ENCODE peak calls at places on chromosomes 13 and 19, in six cellular contexts. H is K562, P is GM12891, D is H1, U is GM12878, M is HepG2. J is an unnamed sample.

GRCh38 chr19:56637976-56638555 is 4.9 kb upstream of the SMIM17 start:
- DNase-seq in H (peak; percentile 66), P (peak; percentile 34), D (peak; percentile 65), U (no peak), M (peak; percentile 54), J (no peak)

GRCh38 chr19:35846038-35846668 is 6.2 kb downstream of the NPHS1 start:
- DNase-seq in H (no peak), P (no peak), D (no peak), U (no peak), M (no peak), J (no peak)

GRCh38 chr19:46629546-46630025 is 4.7 kb upstream of the PTGIR start:
- DNase-seq in H (peak; percentile 83), P (no peak), D (no peak), U (no peak), M (no peak), J (no peak)

GRCh38 chr13:110557082-110557481 is 4.4 kb downstream of the RAB20 start:
- DNase-seq in H (no peak), P (no peak), D (no peak), U (no peak), M (no peak), J (no peak)

GRCh38 chr13:34901577-34901976 is 40.5 kb upstream of the NBEA start:
- DNase-seq in H (no peak), P (no peak), D (no peak), U (no peak), M (no peak), J (no peak)

GRCh38 chr13:74098077-74098476 is 36.1 kb downstream of the KLF12 start:
- DNase-seq in H (no peak), P (no peak), D (no peak), U (no peak), M (no peak), J (no peak)

GRCh38 chr13:58202099-58202498 is 570.6 kb downstream of the PCDH17 start:
- DNase-seq in H (no peak), P (no peak), D (no peak), U (no peak), M (no peak), J (no peak)

GRCh38 chr19:36013280-36014028 is 559 bp downstream of the ALKBH6 start:
- DNase-seq in H (peak; percentile 58), P (no peak), D (no peak), U (no peak), M (no peak), J (no peak)

GRCh38 chr19:3024870-3025515 is 4.1 kb downstream of the TLE2 start:
- DNase-seq in H (no peak), P (no peak), D (no peak), U (no peak), M (no peak), J (no peak)

GRCh38 chr13:26538363-26539317 is 18.8 kb upstream of the WASF3 start:
- DNase-seq in H (no peak), P (no peak), D (no peak), U (no peak), M (no peak), J (no peak)
- TF ChIP-seq POLR2AphosphoS5 in H (no peak), P (no peak), D (no peak), U (no peak), M (no peak), J (no peak)

GRCh38 chr13:41579168-41579567 is 121.8 kb downstream of the RGCC start:
- DNase-seq in H (no peak), P (no peak), D (no peak), U (no peak), M (no peak), J (no peak)

GRCh38 chr13:41579881-41580280 is 122.5 kb downstream of the RGCC start:
- DNase-seq in H (no peak), P (no peak), D (no peak), U (no peak), M (no peak), J (no peak)

GRCh38 chr13:41581884-41582547 is 124.7 kb downstream of the RGCC start:
- DNase-seq in H (no peak), P (no peak), D (no peak), U (no peak), M (no peak), J (no peak)

GRCh38 chr13:41580345-41580744 is 123.0 kb downstream of the RGCC start:
- DNase-seq in H (no peak), P (no peak), D (no peak), U (no peak), M (no peak), J (no peak)

DNA sequence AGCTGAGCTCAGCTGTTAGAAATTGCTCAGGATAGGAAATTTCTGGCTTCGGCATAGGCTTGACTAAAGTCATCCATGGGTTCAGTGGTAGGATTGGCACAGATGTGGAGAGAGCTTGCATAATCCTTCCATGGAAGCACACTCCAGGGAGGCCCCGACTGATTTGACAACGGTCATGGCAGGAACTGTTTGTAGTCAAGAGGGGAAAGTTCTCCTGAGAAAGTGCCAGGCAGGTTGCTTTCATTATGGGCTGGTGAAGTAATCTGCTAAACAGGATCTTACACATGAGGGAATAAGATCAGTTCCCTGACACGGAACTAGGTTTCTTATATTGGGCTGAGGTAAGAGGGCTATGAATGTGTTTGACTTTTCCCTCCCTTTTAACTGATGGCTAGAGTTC is 120.1 kb downstream of the RGCC start:
- DNase-seq in H (no peak), P (no peak), D (no peak), U (no peak), M (no peak), J (no peak)
- TF ChIP-seq TAF1 in H (no peak), P (no peak), D (no peak), U (no peak), M (no peak), J (no peak)

GRCh38 chr19:29677001-29677781 is 11.9 kb downstream of the PLEKHF1 start:
- DNase-seq in H (no peak), P (no peak), D (no peak), U (no peak), M (no peak), J (no peak)

GRCh38 chr19:29676586-29676985 is 11.3 kb downstream of the PLEKHF1 start:
- DNase-seq in H (no peak), P (no peak), D (no peak), U (no peak), M (no peak), J (no peak)

GRCh38 chr19:29680447-29680846 is 15.2 kb downstream of the PLEKHF1 start:
- DNase-seq in H (no peak), P (peak; percentile 73), D (no peak), U (no peak), M (no peak), J (peak; percentile 65)

GRCh38 chr19:29679598-29680210 is 14.4 kb downstream of the PLEKHF1 start:
- DNase-seq in H (no peak), P (no peak), D (no peak), U (no peak), M (no peak), J (no peak)

GRCh38 chr19:29678484-29679106 is 13.3 kb downstream of the PLEKHF1 start:
- DNase-seq in H (peak; percentile 28), P (no peak), D (no peak), U (no peak), M (peak; percentile 22), J (no peak)
- TF ChIP-seq POLR2A in H (no peak), P (no peak), D (no peak), U (no peak), M (no peak), J (no peak)

GRCh38 chr13:43489168-43489730 is 297.5 kb downstream of the ENOX1 start:
- DNase-seq in H (no peak), P (no peak), D (no peak), U (no peak), M (no peak), J (no peak)
- TF ChIP-seq POLR2AphosphoS5 in H (no peak), P (no peak), D (no peak), U (no peak), M (no peak), J (no peak)

DNA sequence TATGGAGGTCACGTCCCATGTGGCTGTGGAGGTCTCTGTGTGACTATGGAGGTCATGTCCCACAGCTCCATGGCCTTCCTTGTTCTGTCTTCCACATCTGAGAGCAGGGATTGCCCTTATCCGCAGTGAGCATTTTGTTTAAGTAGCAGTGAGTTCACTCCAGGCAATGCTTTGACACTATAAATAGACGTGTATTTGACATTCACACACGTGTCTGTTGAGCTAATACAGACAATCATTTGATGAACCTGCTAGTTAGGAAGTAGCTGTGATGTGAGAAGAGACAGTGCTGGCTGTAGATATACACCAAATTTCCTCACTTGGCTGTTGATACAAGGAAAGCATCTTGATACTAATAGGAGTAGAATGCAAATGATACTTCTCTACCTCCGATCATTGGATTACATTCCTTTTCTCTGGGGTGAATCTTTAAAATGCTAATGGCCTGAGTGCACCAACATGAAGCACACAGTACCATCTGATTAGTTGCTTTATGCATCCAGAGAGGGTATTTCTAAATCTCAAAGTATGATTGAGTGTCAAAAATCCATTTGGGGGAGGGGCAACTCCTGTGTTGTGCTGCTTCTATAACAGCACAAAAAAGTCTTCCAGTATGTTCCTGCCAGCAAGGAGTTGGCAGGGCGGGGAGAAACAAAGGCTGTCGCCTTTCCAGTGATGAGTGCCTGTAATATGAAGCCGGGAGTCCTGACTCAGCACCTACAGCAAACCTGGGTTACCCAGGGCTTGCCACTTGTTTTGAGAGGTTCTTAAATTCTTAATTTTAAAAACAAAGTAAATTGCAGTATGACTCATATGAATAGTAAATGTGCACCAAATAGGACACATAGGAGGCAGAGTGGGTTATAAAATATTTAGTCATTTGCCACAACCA is 7.0 kb downstream of the CUL4A start:
- DNase-seq in H (peak; percentile 79), P (no peak), D (no peak), U (no peak), M (peak; percentile 45), J (no peak)
- TF ChIP-seq TAF1 in H (no peak), P (no peak), D (peak; percentile 41), U (no peak), M (no peak), J (no peak)

DNA sequence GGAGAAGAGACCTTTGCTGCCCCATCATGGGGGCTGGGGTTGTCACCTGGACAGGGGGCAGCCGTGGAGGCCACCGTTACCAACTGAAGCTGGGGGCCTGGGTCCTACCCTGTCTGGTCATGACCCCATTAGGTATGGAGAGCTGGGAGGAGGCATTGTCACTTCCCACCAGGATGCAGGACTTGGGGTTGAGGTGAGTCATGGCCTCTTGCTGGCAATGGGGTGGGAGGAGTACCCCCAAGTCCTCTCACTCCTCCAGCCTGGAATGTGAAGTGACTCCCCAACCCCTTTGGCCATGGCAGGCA is 9.0 kb downstream of the EGLN2 start:
- DNase-seq in H (no peak), P (no peak), D (no peak), U (no peak), M (no peak), J (no peak)
- TF ChIP-seq POLR2A in H (peak; percentile 9), P (no peak), D (no peak), U (no peak), M (no peak), J (no peak)